ENCODE peak calls at places on chromosomes 11 and 22, in eight cellular contexts. G is left ventricle myocardium inferior; I is CD8-positive, alpha-beta T cell; P is H1; L is heart left ventricle; V is SK-N-SH; X is small intestine; N is right lobe of liver. K is an unnamed sample. For H3K4me1 and H3K36me3, the result is how much of the 10 kb centered on the place peaks cover.

GRCh38 chr11:120172054-120172881 is 34.4 kb upstream of the TRIM29 start:
- DNase-seq in G (peak), I (peak), P (peak), L (peak), V (peak), X (peak), N (peak), K (peak)

GRCh38 chr22:30922151-30922611 is 46.4 kb downstream of the MORC2 start:
- DNase-seq in G (peak), I (peak), P (no peak), L (peak), V (peak), X (peak), N (peak), K (peak)

GRCh38 chr11:74691755-74692154 is 39.5 kb downstream of the CHRDL2 start:
- DNase-seq in G (no peak), I (no peak), P (no peak), L (peak), V (no peak), X (no peak), N (no peak), K (no peak)

GRCh38 chr11:101470881-101471535 is 112.8 kb downstream of the TRPC6 start:
- DNase-seq in G (no peak), I (no peak), P (no peak), L (no peak), V (no peak), X (peak), N (no peak), K (no peak)

GRCh38 chr22:49108636-49109315 is 718.9 kb downstream of the BRD1 start:
- DNase-seq in G (no peak), I (no peak), P (no peak), L (no peak), V (no peak), X (no peak), N (no peak), K (no peak)

GRCh38 chr11:16793009-16793408 is 54.6 kb downstream of the C11orf58 start:
- DNase-seq in G (no peak), I (no peak), P (no peak), L (no peak), V (no peak), X (no peak), N (no peak), K (no peak)

GRCh38 chr11:117589024-117589423 is 208.0 kb downstream of the DSCAML1 start:
- DNase-seq in G (no peak), I (no peak), P (no peak), L (no peak), V (no peak), X (no peak), N (no peak), K (no peak)

GRCh38 chr22:22099833-22100812 is 117.5 kb upstream of the TOP3B start:
- DNase-seq in G (no peak), I (no peak), P (no peak), L (no peak), V (no peak), X (no peak), N (no peak), K (no peak)

GRCh38 chr11:57263351-57263750 is 26.3 kb upstream of the APLNR start:
- DNase-seq in G (no peak), I (no peak), P (no peak), L (no peak), V (no peak), X (no peak), N (no peak), K (no peak)

GRCh38 chr11:130890039-130890745 is 26.1 kb downstream of the SNX19 start:
- DNase-seq in G (no peak), I (no peak), P (no peak), L (no peak), V (no peak), X (no peak), N (no peak), K (no peak)

GRCh38 chr22:27111796-27112195 is 454.4 kb downstream of the MIAT start:
- DNase-seq in G (no peak), I (no peak), P (no peak), L (no peak), V (no peak), X (no peak), N (no peak), K (no peak)
- H3K4me1 ChIP-seq in G (under half), I (under half), P (under half), L (under half), V (under half), X (under half), N (under half), K (under half)

DNA sequence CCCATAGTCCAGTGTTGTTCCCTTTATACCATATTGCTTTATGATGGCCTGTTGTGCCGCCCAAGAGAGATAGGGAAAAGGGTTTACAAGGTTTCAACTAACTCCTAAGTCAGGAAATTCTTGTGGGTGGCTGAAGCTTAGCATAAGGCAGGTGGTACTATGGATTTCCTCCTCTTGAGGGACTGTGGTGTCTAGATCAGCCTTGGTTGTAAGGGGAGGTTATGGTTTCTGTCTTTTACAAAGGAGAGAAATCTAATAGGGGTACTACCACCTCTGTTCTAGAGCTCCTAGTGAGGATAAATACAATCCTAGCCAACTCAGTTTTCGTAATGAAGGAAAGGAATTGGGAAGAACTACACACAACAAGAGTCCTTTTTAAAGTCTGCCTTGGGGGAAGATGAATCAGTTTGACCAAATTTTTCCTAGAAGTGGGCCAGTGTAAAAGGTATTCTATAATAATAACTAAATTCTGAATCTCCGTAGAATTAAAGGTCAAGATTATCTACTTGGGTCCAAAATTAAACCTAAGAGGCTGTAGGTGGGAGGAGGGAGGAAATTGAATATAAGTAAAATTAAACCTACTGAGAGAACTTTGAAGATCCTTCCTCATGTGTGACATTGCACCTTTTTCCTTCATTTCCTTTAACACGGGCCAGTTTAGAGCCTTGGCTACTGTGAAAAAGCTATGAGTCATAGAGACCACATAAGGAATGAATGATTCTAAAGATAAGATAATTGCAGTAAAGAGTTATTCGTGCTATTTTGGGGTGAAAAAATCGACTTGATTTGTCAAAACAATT is 17.2 kb downstream of the DLAT start:
- DNase-seq in G (no peak), I (no peak), P (no peak), L (no peak), V (no peak), X (no peak), N (no peak), K (no peak)
- H3K36me3 ChIP-seq in G (half or more), I (under half), P (under half), L (half or more), V (half or more), X (under half), N (half or more), K (under half)

GRCh38 chr11:77147668-77148321 is 19.7 kb downstream of the MYO7A start:
- DNase-seq in G (no peak), I (peak), P (peak), L (peak), V (no peak), X (peak), N (no peak), K (no peak)
- H3K4me3 ChIP-seq in G (peak), I (peak), P (peak), L (no peak), V (no peak), X (peak), N (no peak), K (peak)

DNA sequence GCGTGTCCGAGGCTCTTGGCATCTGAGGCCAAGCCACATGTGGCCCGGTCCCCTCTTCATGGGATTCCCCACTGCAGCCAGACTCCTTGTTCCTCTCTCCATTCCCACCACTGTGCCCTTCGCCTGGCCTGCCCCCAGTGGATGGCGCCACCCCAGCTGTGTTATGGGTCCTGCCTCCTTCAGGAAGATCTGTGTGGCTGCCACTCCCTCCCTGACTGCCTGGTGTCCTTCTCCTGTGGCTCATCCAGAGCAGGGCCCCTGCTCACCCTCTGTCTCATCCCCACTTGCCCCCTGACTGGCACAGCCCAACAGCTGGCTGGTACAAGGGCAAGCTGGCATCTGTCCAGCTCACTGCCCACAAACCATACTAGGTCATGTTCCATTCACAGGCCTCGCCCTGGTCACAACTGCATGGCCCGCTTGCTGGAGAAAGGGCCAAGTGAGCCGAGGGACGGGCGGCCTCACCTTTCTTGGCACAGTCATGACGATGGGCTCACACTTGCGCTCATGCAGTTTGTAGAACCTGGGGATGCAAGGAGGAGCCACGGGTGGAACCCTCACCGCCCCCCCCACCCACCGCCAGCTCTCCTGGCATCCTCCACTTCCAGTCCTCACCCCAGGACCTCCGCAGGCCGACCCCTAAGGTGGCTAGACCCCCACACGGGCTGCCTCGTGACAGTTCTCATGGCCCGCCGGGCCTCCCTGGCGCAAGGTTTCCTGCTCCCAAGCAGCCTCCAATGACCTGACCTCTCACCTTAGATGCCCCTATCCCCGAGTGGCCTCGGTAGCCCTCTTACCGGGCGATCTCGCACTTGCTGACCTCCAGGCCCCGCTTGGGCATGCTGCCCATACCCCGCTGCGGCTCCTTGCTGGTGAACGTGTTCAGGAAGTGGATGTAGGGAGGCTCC is 2.1 kb upstream of the PTPRCAP start:
- DNase-seq in G (no peak), I (no peak), P (no peak), L (no peak), V (no peak), X (peak), N (no peak), K (peak)
- H3K4me1 ChIP-seq in G (half or more), I (half or more), P (under half), L (under half), V (under half), X (under half), N (under half), K (half or more)

DNA sequence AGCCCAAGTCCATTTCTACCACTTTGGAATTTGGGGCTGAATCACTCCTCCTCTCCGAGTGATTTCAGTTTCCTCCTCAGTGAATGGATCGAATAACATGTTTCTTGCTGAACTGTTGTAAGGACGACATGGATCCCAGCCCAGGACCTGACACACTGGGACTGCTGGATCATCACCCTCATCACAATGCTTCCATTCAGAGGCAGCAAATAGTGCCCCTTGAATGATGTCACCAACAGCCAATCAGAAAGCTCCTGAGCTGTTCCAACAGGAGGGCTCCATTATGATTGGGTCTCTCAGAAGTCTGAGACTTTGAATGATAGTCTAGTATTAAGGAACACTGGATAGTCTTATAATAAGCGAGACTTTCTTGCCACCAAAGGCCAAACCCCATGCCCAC is 158.9 kb downstream of the MYO18B start:
- DNase-seq in G (no peak), I (no peak), P (no peak), L (no peak), V (no peak), X (no peak), N (no peak), K (no peak)
- H3K36me3 ChIP-seq in G (under half), I (under half), P (under half), L (under half), V (under half), X (under half), N (under half), K (under half)

DNA sequence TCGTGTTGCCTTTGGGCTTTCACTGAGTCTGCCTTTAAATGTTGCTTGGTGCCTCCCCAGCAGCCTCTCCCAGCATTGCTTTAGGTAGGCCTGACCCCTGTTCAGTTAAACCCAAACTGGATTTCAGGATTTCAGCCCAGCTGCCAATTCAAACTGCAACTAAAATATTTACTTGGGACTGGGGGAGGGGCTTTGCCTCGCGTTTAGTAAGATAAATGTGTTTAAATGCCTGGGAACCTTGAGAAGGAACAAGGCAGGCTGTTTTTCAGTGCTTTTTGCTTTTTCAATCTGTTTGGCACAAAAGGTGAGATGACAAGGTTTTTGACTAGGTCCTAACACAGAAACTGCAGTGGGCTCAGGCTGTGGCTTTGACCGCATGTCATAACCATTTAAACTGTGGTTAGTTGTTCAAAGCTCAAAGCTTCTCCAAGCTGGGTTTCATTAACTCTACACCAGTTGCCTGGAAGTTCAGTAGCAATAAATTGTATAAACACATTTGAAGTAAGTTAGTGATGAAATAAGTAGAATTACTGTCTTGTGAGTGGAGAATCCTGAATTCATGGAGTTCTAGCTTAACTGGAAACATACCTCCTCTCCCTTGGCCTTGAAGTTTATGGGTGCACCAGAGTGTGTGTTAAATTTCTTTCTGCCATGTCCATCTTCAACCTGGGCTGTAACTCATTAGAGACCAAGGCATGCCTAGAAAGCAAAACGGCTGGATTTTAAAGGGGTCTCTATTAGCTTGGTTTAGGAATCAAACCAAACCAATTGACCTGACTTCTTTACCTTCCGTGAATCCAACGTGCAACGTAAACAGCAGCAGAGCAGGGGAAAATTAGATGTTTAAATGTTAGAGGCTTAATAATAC is 3.6 kb downstream of the PKNOX2 start:
- DNase-seq in G (no peak), I (no peak), P (no peak), L (no peak), V (no peak), X (no peak), N (peak), K (no peak)
- H3K4me3 ChIP-seq in G (peak), I (no peak), P (peak), L (no peak), V (no peak), X (no peak), N (no peak), K (no peak)

DNA sequence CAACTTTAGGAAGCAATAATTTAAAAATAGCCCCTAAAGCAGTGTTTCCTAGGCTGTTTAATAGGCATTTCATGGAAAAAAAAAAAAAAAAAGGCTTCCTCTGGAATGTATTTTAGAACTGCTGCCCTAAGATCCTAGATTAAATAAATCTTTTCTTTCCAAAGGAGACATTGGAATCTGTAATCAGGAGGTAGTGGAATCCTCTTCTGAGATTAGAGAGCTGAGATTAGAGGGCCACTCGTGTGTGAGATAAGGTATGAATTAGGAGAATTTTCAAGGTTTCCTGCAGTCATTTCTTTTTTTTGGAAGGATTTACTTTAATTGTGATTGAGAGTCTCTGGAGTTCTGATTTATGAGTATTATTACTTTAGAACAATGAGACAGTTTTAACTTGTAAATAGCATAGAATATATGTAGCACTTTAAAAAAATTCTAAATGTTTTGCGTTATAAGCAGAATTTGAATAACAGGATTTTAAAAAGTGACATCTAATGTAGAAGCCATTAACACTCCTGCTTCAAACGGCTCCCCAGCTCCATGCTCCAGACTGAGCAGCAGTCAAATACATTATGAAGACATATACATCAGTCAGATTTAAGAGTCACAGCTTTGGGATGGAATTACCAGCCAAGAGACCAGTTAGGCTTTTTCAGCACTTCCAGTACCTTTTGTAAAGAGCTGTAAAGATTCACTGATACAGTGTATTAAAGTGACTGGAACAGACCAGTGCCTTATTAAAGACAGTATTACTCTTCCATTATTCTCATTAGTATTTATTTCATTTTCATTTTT is 5.0 kb downstream of the EED start:
- DNase-seq in G (no peak), I (no peak), P (no peak), L (no peak), V (no peak), X (no peak), N (no peak), K (no peak)
- H3K4me1 ChIP-seq in G (half or more), I (under half), P (under half), L (under half), V (under half), X (under half), N (under half), K (under half)

GRCh38 chr11:59201376-59201775 is 11.4 kb downstream of the MPEG1 start:
- DNase-seq in G (no peak), I (no peak), P (no peak), L (no peak), V (no peak), X (peak), N (no peak), K (no peak)

GRCh38 chr11:59197990-59198389 is 14.7 kb downstream of the MPEG1 start:
- DNase-seq in G (peak), I (no peak), P (no peak), L (peak), V (no peak), X (no peak), N (peak), K (no peak)

GRCh38 chr11:59196777-59197176 is 15.9 kb downstream of the MPEG1 start:
- DNase-seq in G (no peak), I (no peak), P (no peak), L (no peak), V (no peak), X (no peak), N (peak), K (no peak)

GRCh38 chr11:59200421-59200746 is 12.3 kb downstream of the MPEG1 start:
- DNase-seq in G (no peak), I (no peak), P (no peak), L (no peak), V (no peak), X (no peak), N (no peak), K (no peak)

DNA sequence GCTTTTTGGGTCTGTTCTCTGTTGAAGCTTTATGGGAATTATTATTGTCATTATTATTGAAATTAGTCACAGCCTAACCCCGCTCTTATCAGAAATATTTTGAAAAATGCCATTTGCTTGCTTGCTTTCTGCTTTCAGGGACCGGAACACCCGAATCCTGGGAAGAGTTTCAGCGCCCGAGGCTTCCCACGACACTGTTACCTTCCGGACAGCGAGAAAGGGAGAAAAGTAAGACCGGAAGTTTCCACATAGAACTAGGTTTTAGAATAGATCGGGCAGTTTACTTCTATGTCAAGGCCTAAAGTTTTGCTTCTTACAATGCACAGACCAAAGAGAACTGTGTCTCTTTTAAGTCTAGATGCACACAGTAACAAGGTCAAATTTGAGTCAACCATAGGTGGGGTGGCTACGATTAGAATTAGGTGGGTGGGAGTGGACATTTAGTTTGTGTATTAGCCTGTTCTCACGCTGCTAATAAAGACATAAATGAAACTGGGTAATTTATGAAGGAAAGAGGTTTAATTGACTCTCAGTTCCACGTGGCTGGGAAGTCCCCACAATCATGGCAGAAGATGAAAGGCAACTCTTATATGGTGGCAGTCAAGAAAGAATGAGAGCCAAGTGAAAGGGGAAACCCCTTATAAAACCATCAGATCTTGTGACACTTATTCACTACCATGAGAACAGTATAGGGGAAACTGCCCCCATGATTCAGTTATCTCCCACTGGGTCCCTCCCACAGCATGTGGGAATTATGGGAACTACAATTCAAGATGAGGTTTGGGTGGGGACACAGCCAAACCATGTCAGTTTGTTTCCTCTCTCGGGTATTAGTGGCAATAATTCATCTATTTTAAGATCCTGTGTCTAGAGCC is 12.9 kb downstream of the MPEG1 start:
- DNase-seq in G (no peak), I (no peak), P (no peak), L (no peak), V (no peak), X (no peak), N (no peak), K (no peak)
- H3K36me3 ChIP-seq in G (under half), I (under half), P (under half), L (under half), V (under half), X (under half), N (under half), K (under half)